ENCODE peak calls at places on chromosomes 16 and 17, in five cellular contexts. X, J, I, A and L are unnamed samples.

GRCh38 chr17:39939588-39940419 is 12.3 kb downstream of the LRRC3C start:
- DNase-seq in X (peak), J (peak), I (no peak), A (no peak), L (peak)

GRCh38 chr17:7572338-7572587 is 7.2 kb upstream of the CD68 start:
- DNase-seq in X (no peak), J (no peak), I (no peak), A (no peak), L (no peak)

GRCh38 chr16:83244057-83244456 is 563.7 kb upstream of the HSBP1 start:
- DNase-seq in X (no peak), J (no peak), I (no peak), A (no peak), L (no peak)

GRCh38 chr16:58088116-58088515 is 41.1 kb downstream of the CFAP20 start:
- DNase-seq in X (no peak), J (no peak), I (no peak), A (no peak), L (no peak)

GRCh38 chr17:21214015-21214776 is at the start of gene TMEM11:
- DNase-seq in X (peak), J (peak), I (peak), A (peak), L (peak)

GRCh38 chr17:41520821-41521521 is 2.3 kb upstream of the KRT15 start:
- DNase-seq in X (no peak), J (no peak), I (no peak), A (no peak), L (no peak)

GRCh38 chr17:35241520-35241919 is 1.4 kb upstream of the SLFN5 start:
- DNase-seq in X (no peak), J (no peak), I (no peak), A (no peak), L (no peak)

GRCh38 chr17:78127888-78128615 is 503 bp downstream of the TMC6 start:
- DNase-seq in X (no peak), J (no peak), I (no peak), A (no peak), L (no peak)

GRCh38 chr16:68093816-68094613 is 8.8 kb downstream of the NFATC3 start:
- DNase-seq in X (no peak), J (peak), I (no peak), A (no peak), L (peak)

GRCh38 chr17:35056013-35056412 is 7.5 kb downstream of the RFFL start:
- DNase-seq in X (no peak), J (no peak), I (no peak), A (peak), L (no peak)

GRCh38 chr17:33753452-33753851 is 460.4 kb upstream of the ASIC2 start:
- DNase-seq in X (no peak), J (no peak), I (no peak), A (no peak), L (no peak)

DNA sequence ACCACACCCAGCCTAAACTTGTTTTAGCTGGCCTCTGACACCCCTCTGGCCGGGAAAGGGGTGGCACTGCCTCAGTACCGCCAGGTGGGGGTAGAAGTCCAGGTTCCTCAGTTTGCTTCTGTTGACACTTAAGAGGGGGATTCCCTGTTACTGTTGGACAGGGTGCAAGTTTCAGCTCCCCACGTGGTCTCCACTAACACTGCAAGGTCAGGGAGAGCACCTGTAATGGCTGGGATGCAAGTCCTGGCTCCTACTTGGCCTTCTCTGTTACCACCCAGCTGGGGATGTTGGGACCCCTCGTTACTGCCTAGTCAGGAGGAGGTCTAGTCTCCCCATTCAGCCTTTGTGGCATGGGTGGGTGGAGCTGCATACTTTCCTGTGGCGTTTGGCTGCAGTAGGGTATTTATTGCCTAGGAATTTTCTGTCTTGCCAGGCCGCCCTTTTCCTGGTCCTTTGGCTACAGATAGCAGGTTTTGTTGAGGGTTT is 10.6 kb upstream of the MFAP4 start:
- DNase-seq in X (no peak), J (no peak), I (no peak), A (no peak), L (no peak)
- TF ChIP-seq CTCF in X (no peak), J (no peak), I (no peak), A (peak), L (no peak)

DNA sequence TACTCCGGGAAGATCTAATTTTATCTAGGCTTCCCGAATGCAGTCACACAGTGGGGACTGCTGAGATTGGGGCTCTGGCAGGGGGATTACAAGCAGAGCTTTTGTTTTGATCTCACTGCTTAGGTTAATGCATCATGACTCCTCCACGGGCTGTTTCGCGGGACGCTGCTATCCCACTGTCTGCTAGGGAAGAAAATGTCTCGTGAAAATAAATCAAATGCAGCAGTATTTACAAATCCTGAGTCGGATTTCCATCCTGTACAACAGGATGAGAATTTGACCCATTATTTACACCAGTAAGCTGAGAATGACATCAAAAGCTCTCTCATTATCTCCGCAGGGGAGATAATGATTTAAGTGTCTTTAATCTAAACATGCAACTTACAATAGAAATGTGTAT is 83.7 kb downstream of the CDH11 start:
- DNase-seq in X (no peak), J (no peak), I (no peak), A (no peak), L (no peak)
- H3K4me3 ChIP-seq in X (no peak), J (no peak), I (no peak), A (no peak), L (no peak)

GRCh38 chr17:14300628-14301278 is at the start of gene HS3ST3B1:
- DNase-seq in X (peak), J (peak), I (peak), A (peak), L (peak)
- TF ChIP-seq CTCF in X (no peak), J (no peak), I (no peak), A (peak), L (peak)

GRCh38 chr17:75077490-75078096 is 10.2 kb upstream of the SLC16A5 start:
- DNase-seq in X (peak), J (no peak), I (peak), A (no peak), L (no peak)

GRCh38 chr17:75078097-75079022 is 9.4 kb upstream of the SLC16A5 start:
- DNase-seq in X (no peak), J (peak), I (peak), A (peak), L (peak)

GRCh38 chr17:75079023-75079373 is 8.8 kb upstream of the SLC16A5 start:
- DNase-seq in X (no peak), J (no peak), I (no peak), A (no peak), L (no peak)

GRCh38 chr17:75075597-75076253 is 12.0 kb upstream of the SLC16A5 start:
- DNase-seq in X (no peak), J (no peak), I (no peak), A (no peak), L (no peak)

DNA sequence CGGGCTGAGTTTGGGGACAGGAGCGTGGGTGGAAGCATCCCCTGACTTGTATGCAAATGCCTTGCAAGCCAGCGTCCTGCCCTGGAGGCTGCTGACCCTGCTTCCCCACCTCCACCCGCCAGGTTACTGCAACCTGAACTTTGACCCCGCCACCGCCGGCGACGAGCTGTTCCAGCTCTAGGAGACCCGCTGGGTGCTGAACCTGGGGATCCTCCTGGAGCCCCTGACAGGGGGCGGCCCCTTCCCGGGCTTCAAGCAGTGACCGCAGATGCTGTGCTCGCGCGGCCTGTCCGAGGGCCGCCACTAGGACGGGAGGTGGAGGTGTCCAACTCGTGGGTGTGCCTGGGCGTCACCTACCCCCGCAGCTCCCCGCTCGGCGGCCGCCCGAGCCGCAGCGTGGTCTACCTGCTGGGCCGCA is 10.7 kb upstream of the SLC16A5 start:
- DNase-seq in X (no peak), J (no peak), I (no peak), A (no peak), L (no peak)
- H3K4me3 ChIP-seq in X (peak), J (no peak), I (peak), A (peak), L (no peak)